ENCODE peak calls at places on chromosomes 13 and 19, in nine cellular contexts. One of them, this sample, is unnamed.

GRCh38 chr13:32191452-32191998 is 123.6 kb downstream of the ZAR1L start:
- DNase-seq in iPS DF 19.7: no peak
- DNase-seq in NAMALWA: no peak
- DNase-seq in heart left ventricle: no peak
- DNase-seq in stimulated activated CD4-positive, alpha-beta T cell treated with anti-CD3 and anti-CD28 coated beads, Interleukin-1b, Interleukin-23, amount 100 ng/mL, for 4 hours: no peak
- DNase-seq in HEK293T: no peak
- DNase-seq in NCI-H2081: no peak
- DNase-seq in fibroblast of lung: no peak
- DNase-seq in tibial nerve: no peak
- DNase-seq in this sample: no peak

GRCh38 chr19:10612515-10613119 is 12.7 kb upstream of the SLC44A2 start:
- DNase-seq in iPS DF 19.7: no peak
- DNase-seq in NAMALWA: no peak
- DNase-seq in heart left ventricle: peak; percentile 87
- DNase-seq in stimulated activated CD4-positive, alpha-beta T cell treated with anti-CD3 and anti-CD28 coated beads, Interleukin-1b, Interleukin-23, amount 100 ng/mL, for 4 hours: no peak
- DNase-seq in HEK293T: no peak
- DNase-seq in NCI-H2081: no peak
- DNase-seq in fibroblast of lung: peak; percentile 38
- DNase-seq in tibial nerve: peak; percentile 36
- DNase-seq in this sample: peak; percentile 90

GRCh38 chr13:80074811-80075210 is 266.1 kb downstream of the SPRY2 start:
- DNase-seq in iPS DF 19.7: no peak
- DNase-seq in NAMALWA: no peak
- DNase-seq in heart left ventricle: no peak
- DNase-seq in stimulated activated CD4-positive, alpha-beta T cell treated with anti-CD3 and anti-CD28 coated beads, Interleukin-1b, Interleukin-23, amount 100 ng/mL, for 4 hours: no peak
- DNase-seq in HEK293T: no peak
- DNase-seq in NCI-H2081: no peak
- DNase-seq in fibroblast of lung: no peak
- DNase-seq in tibial nerve: no peak
- DNase-seq in this sample: no peak

GRCh38 chr13:101695870-101696516 is 243.5 kb downstream of the ITGBL1 start:
- DNase-seq in iPS DF 19.7: no peak
- DNase-seq in NAMALWA: no peak
- DNase-seq in heart left ventricle: no peak
- DNase-seq in stimulated activated CD4-positive, alpha-beta T cell treated with anti-CD3 and anti-CD28 coated beads, Interleukin-1b, Interleukin-23, amount 100 ng/mL, for 4 hours: no peak
- DNase-seq in HEK293T: no peak
- DNase-seq in NCI-H2081: no peak
- DNase-seq in fibroblast of lung: no peak
- DNase-seq in tibial nerve: peak; percentile 48
- DNase-seq in this sample: peak; percentile 44

GRCh38 chr19:38841787-38842438 is 7.9 kb downstream of the HNRNPL start:
- DNase-seq in iPS DF 19.7: no peak
- DNase-seq in NAMALWA: no peak
- DNase-seq in heart left ventricle: no peak
- DNase-seq in stimulated activated CD4-positive, alpha-beta T cell treated with anti-CD3 and anti-CD28 coated beads, Interleukin-1b, Interleukin-23, amount 100 ng/mL, for 4 hours: no peak
- DNase-seq in HEK293T: no peak
- DNase-seq in NCI-H2081: no peak
- DNase-seq in fibroblast of lung: no peak
- DNase-seq in tibial nerve: no peak
- DNase-seq in this sample: peak; percentile 37

GRCh38 chr19:45215391-45216191 is 29.6 kb downstream of the EXOC3L2 start:
- DNase-seq in iPS DF 19.7: no peak
- DNase-seq in NAMALWA: no peak
- DNase-seq in heart left ventricle: peak; percentile 40
- DNase-seq in stimulated activated CD4-positive, alpha-beta T cell treated with anti-CD3 and anti-CD28 coated beads, Interleukin-1b, Interleukin-23, amount 100 ng/mL, for 4 hours: no peak
- DNase-seq in HEK293T: no peak
- DNase-seq in NCI-H2081: peak; percentile 67
- DNase-seq in fibroblast of lung: peak; percentile 9
- DNase-seq in tibial nerve: no peak
- DNase-seq in this sample: peak; percentile 52

GRCh38 chr19:50897612-50898011 is 13.6 kb downstream of the KLK4 start:
- DNase-seq in iPS DF 19.7: no peak
- DNase-seq in NAMALWA: no peak
- DNase-seq in heart left ventricle: no peak
- DNase-seq in stimulated activated CD4-positive, alpha-beta T cell treated with anti-CD3 and anti-CD28 coated beads, Interleukin-1b, Interleukin-23, amount 100 ng/mL, for 4 hours: no peak
- DNase-seq in HEK293T: no peak
- DNase-seq in NCI-H2081: no peak
- DNase-seq in fibroblast of lung: no peak
- DNase-seq in tibial nerve: no peak
- DNase-seq in this sample: no peak

GRCh38 chr13:78241278-78241919 is 322.8 kb upstream of the EDNRB start:
- DNase-seq in iPS DF 19.7: no peak
- DNase-seq in NAMALWA: peak; percentile 73
- DNase-seq in heart left ventricle: peak; percentile 16
- DNase-seq in stimulated activated CD4-positive, alpha-beta T cell treated with anti-CD3 and anti-CD28 coated beads, Interleukin-1b, Interleukin-23, amount 100 ng/mL, for 4 hours: no peak
- DNase-seq in HEK293T: peak; percentile 85
- DNase-seq in NCI-H2081: peak; percentile 52
- DNase-seq in fibroblast of lung: peak; percentile 12
- DNase-seq in tibial nerve: no peak
- DNase-seq in this sample: no peak

This sample was measured in Right ventricle myocardium superior.